ENCODE peak calls at places on chromosome 5, in seven cellular contexts. One of them, this sample, is unnamed.
A peak's percentile ranks its signal among the peaks of the same experiment; 100 is the strongest.

GRCh38 chr5:94994465-94994996 is 290.4 kb downstream of the MCTP1 start:
- DNase-seq in effector memory CD4-positive, alpha-beta T cell: no peak
- DNase-seq in brain microvascular endothelial cell: no peak
- DNase-seq in stimulated activated CD8-positive, alpha-beta memory T cell treated with anti-CD3 and anti-CD28 coated beads, Interleukin-15, amount 100 ng/mL, for 48 hours: no peak
- DNase-seq in CD8-positive, alpha-beta T cell: no peak
- DNase-seq in GM23248: no peak
- DNase-seq in myocyte: no peak
- DNase-seq in this sample: no peak

GRCh38 chr5:134543820-134544692 is 18.6 kb downstream of the JADE2 start:
- DNase-seq in effector memory CD4-positive, alpha-beta T cell: no peak
- DNase-seq in stimulated activated CD8-positive, alpha-beta memory T cell treated with anti-CD3 and anti-CD28 coated beads, Interleukin-15, amount 100 ng/mL, for 48 hours: no peak
- DNase-seq in brain microvascular endothelial cell: no peak
- DNase-seq in GM23248: no peak
- DNase-seq in CD8-positive, alpha-beta T cell: no peak
- DNase-seq in myocyte: no peak
- DNase-seq in this sample: no peak

GRCh38 chr5:33230467-33231078 is 210.2 kb upstream of the TARS1 start:
- DNase-seq in stimulated activated CD8-positive, alpha-beta memory T cell treated with anti-CD3 and anti-CD28 coated beads, Interleukin-15, amount 100 ng/mL, for 48 hours: no peak
- DNase-seq in effector memory CD4-positive, alpha-beta T cell: no peak
- DNase-seq in brain microvascular endothelial cell: no peak
- DNase-seq in GM23248: no peak
- DNase-seq in CD8-positive, alpha-beta T cell: no peak
- DNase-seq in myocyte: no peak
- DNase-seq in this sample: peak; percentile 38

GRCh38 chr5:171956314-171956713 is 50.1 kb downstream of the FBXW11 start:
- DNase-seq in myocyte: no peak
- DNase-seq in GM23248: no peak
- DNase-seq in effector memory CD4-positive, alpha-beta T cell: no peak
- DNase-seq in brain microvascular endothelial cell: no peak
- DNase-seq in CD8-positive, alpha-beta T cell: no peak
- DNase-seq in stimulated activated CD8-positive, alpha-beta memory T cell treated with anti-CD3 and anti-CD28 coated beads, Interleukin-15, amount 100 ng/mL, for 48 hours: no peak
- DNase-seq in this sample: no peak

GRCh38 chr5:153601377-153601776 is 110.9 kb downstream of the GRIA1 start:
- DNase-seq in stimulated activated CD8-positive, alpha-beta memory T cell treated with anti-CD3 and anti-CD28 coated beads, Interleukin-15, amount 100 ng/mL, for 48 hours: no peak
- DNase-seq in CD8-positive, alpha-beta T cell: no peak
- DNase-seq in myocyte: no peak
- DNase-seq in brain microvascular endothelial cell: no peak
- DNase-seq in GM23248: no peak
- DNase-seq in effector memory CD4-positive, alpha-beta T cell: no peak
- DNase-seq in this sample: no peak

GRCh38 chr5:10856646-10857332 is 95.8 kb upstream of the DAP start:
- DNase-seq in effector memory CD4-positive, alpha-beta T cell: no peak
- DNase-seq in brain microvascular endothelial cell: peak; percentile 73
- DNase-seq in GM23248: peak; percentile 67
- DNase-seq in myocyte: peak; percentile 94
- DNase-seq in stimulated activated CD8-positive, alpha-beta memory T cell treated with anti-CD3 and anti-CD28 coated beads, Interleukin-15, amount 100 ng/mL, for 48 hours: no peak
- DNase-seq in CD8-positive, alpha-beta T cell: no peak
- DNase-seq in this sample: peak; percentile 48

GRCh38 chr5:81268797-81269196 is 32.6 kb upstream of the ZCCHC9 start:
- DNase-seq in CD8-positive, alpha-beta T cell: no peak
- DNase-seq in stimulated activated CD8-positive, alpha-beta memory T cell treated with anti-CD3 and anti-CD28 coated beads, Interleukin-15, amount 100 ng/mL, for 48 hours: no peak
- DNase-seq in effector memory CD4-positive, alpha-beta T cell: no peak
- DNase-seq in brain microvascular endothelial cell: peak; percentile 64
- DNase-seq in GM23248: peak; percentile 84
- DNase-seq in myocyte: peak; percentile 61
- DNase-seq in this sample: peak; percentile 86

GRCh38 chr5:94440015-94440414 is 178.4 kb downstream of the KIAA0825 start:
- DNase-seq in myocyte: peak; percentile 4
- DNase-seq in GM23248: no peak
- DNase-seq in effector memory CD4-positive, alpha-beta T cell: no peak
- DNase-seq in stimulated activated CD8-positive, alpha-beta memory T cell treated with anti-CD3 and anti-CD28 coated beads, Interleukin-15, amount 100 ng/mL, for 48 hours: no peak
- DNase-seq in brain microvascular endothelial cell: no peak
- DNase-seq in CD8-positive, alpha-beta T cell: no peak
- DNase-seq in this sample: no peak

GRCh38 chr5:14351845-14352712 is 208.9 kb downstream of the TRIO start:
- DNase-seq in GM23248: peak; percentile 83
- DNase-seq in CD8-positive, alpha-beta T cell: peak; percentile 74
- DNase-seq in effector memory CD4-positive, alpha-beta T cell: peak; percentile 5
- DNase-seq in stimulated activated CD8-positive, alpha-beta memory T cell treated with anti-CD3 and anti-CD28 coated beads, Interleukin-15, amount 100 ng/mL, for 48 hours: peak; percentile 28
- DNase-seq in brain microvascular endothelial cell: peak; percentile 60
- DNase-seq in myocyte: peak; percentile 65
- DNase-seq in this sample: peak; percentile 69